ENCODE peak calls at places on chromosome 10, in four cellular contexts. U is left kidney, L is left ventricle myocardium inferior, G is GM23338. M is an unnamed sample.

GRCh38 chr10:31656820-31657470 is 271.7 kb downstream of the ARHGAP12 start:
- DNase-seq in G (no peak), L (no peak), U (peak), M (no peak)

GRCh38 chr10:24723788-24724380 is at the start of gene ARHGAP21:
- DNase-seq in U (peak), L (peak), G (peak), M (peak)

GRCh38 chr10:116490028-116490662 is 55.6 kb upstream of the PNLIP start:
- DNase-seq in U (peak), G (peak), L (no peak), M (peak)

GRCh38 chr10:120941468-120941867 is 90.3 kb downstream of the WDR11 start:
- DNase-seq in G (no peak), U (no peak), L (no peak), M (no peak)

GRCh38 chr10:61847640-61848039 is 53.9 kb upstream of the ARID5B start:
- DNase-seq in G (no peak), U (peak), L (no peak), M (no peak)

GRCh38 chr10:88800152-88801125 is 2.1 kb upstream of the LIPM start:
- DNase-seq in U (no peak), G (no peak), L (no peak), M (no peak)

GRCh38 chr10:43386981-43387677 is 15.7 kb downstream of the FXYD4 start:
- DNase-seq in U (no peak), L (no peak), G (no peak), M (no peak)

GRCh38 chr10:92290076-92290836 is 622 bp downstream of the CPEB3 start:
- DNase-seq in G (peak), U (peak), L (peak), M (peak)

GRCh38 chr10:63217120-63217605 is 84.0 kb downstream of the NRBF2 start:
- DNase-seq in G (peak), L (no peak), U (peak), M (peak)

GRCh38 chr10:121715969-121716368 is 117.7 kb upstream of the FGFR2 start:
- DNase-seq in G (no peak), U (no peak), L (no peak), M (no peak)

GRCh38 chr10:63681965-63682704 is 160.9 kb downstream of the REEP3 start:
- DNase-seq in U (peak), G (no peak), L (no peak), M (no peak)

GRCh38 chr10:87961314-87961713 is 97.9 kb downstream of the PTEN start:
- DNase-seq in L (no peak), U (no peak), G (no peak), M (no peak)

GRCh38 chr10:96017227-96017687 is 26.1 kb upstream of the CCNJ start:
- DNase-seq in L (no peak), G (peak), U (peak), M (peak)

GRCh38 chr10:102410427-102411073 is 8.0 kb downstream of the PSD start:
- DNase-seq in L (no peak), G (peak), U (peak), M (peak)

GRCh38 chr10:35584946-35585345 is 20.2 kb upstream of the GJD4 start:
- DNase-seq in L (no peak), G (no peak), U (no peak), M (no peak)

GRCh38 chr10:73968101-73968515 is 29.8 kb upstream of the VCL start:
- DNase-seq in L (no peak), U (peak), G (peak), M (no peak)

GRCh38 chr10:133165556-133166503 is 5.8 kb downstream of the KNDC1 start:
- DNase-seq in G (no peak), L (no peak), U (no peak), M (no peak)

GRCh38 chr10:13939391-13939790 is 352.6 kb downstream of the PRPF18 start:
- DNase-seq in G (no peak), U (no peak), L (no peak), M (no peak)

GRCh38 chr10:119672291-119672690 is 21.1 kb downstream of the BAG3 start:
- DNase-seq in G (no peak), U (no peak), L (no peak), M (no peak)

GRCh38 chr10:131915990-131916766 is 15.4 kb downstream of the PPP2R2D start:
- DNase-seq in U (no peak), L (no peak), G (no peak), M (no peak)

GRCh38 chr10:100748251-100749058 is 3.1 kb downstream of the PAX2 start:
- DNase-seq in G (peak), L (no peak), U (no peak), M (no peak)

GRCh38 chr10:126701526-126701925 is 31.0 kb upstream of the C10orf90 start:
- DNase-seq in L (no peak), U (no peak), G (no peak), M (peak)

GRCh38 chr10:127887497-127888415 is 5.0 kb downstream of the CLRN3 start:
- DNase-seq in U (no peak), L (no peak), G (no peak), M (no peak)

GRCh38 chr10:101814466-101815041 is 3.7 kb downstream of the OGA start:
- DNase-seq in U (no peak), L (no peak), G (no peak), M (no peak)

M was measured in NCI-H69.